ENCODE peak calls at places on chromosomes 2 and 18, in six cellular contexts. One of them, this sample, is unnamed.

GRCh38 chr18:3653859-3654441 is 204.0 kb downstream of the TGIF1 start:
- DNase-seq in fibroblast of the aortic adventitia: no peak
- DNase-seq in HL-60: no peak
- DNase-seq in GM10248: no peak
- DNase-seq in heart right ventricle: no peak
- DNase-seq in mucosa of descending colon: no peak
- DNase-seq in this sample: no peak

GRCh38 chr2:158034198-158034831 is 67.4 kb upstream of the UPP2 start:
- DNase-seq in fibroblast of the aortic adventitia: peak
- DNase-seq in HL-60: no peak
- DNase-seq in GM10248: peak
- DNase-seq in heart right ventricle: no peak
- DNase-seq in mucosa of descending colon: no peak
- DNase-seq in this sample: peak

GRCh38 chr2:64482765-64483504 is 29.0 kb downstream of the LGALSL start:
- DNase-seq in fibroblast of the aortic adventitia: no peak
- DNase-seq in HL-60: no peak
- DNase-seq in GM10248: no peak
- DNase-seq in heart right ventricle: no peak
- DNase-seq in mucosa of descending colon: no peak
- DNase-seq in this sample: peak

GRCh38 chr2:85195956-85196355 is 62.8 kb downstream of the TCF7L1 start:
- DNase-seq in fibroblast of the aortic adventitia: no peak
- DNase-seq in HL-60: no peak
- DNase-seq in GM10248: no peak
- DNase-seq in heart right ventricle: no peak
- DNase-seq in mucosa of descending colon: no peak
- DNase-seq in this sample: no peak

GRCh38 chr2:25043241-25043867 is 1.5 kb downstream of the EFR3B start:
- DNase-seq in fibroblast of the aortic adventitia: peak
- DNase-seq in HL-60: no peak
- DNase-seq in GM10248: no peak
- DNase-seq in heart right ventricle: no peak
- DNase-seq in mucosa of descending colon: no peak
- DNase-seq in this sample: peak

GRCh38 chr2:101151141-101151858 is at the start of gene TBC1D8:
- DNase-seq in fibroblast of the aortic adventitia: peak
- DNase-seq in HL-60: peak
- DNase-seq in GM10248: peak
- DNase-seq in heart right ventricle: peak
- DNase-seq in mucosa of descending colon: peak
- DNase-seq in this sample: peak

GRCh38 chr2:240433973-240434727 is 1.3 kb upstream of the GPC1 start:
- DNase-seq in fibroblast of the aortic adventitia: peak
- DNase-seq in HL-60: no peak
- DNase-seq in GM10248: no peak
- DNase-seq in heart right ventricle: peak
- DNase-seq in mucosa of descending colon: peak
- DNase-seq in this sample: peak

GRCh38 chr2:238720232-238720672 is 127.6 kb upstream of the TWIST2 start:
- DNase-seq in fibroblast of the aortic adventitia: peak
- DNase-seq in HL-60: peak
- DNase-seq in GM10248: peak
- DNase-seq in heart right ventricle: peak
- DNase-seq in mucosa of descending colon: no peak
- DNase-seq in this sample: peak

GRCh38 chr2:81263989-81264388 is 959.4 kb upstream of the LRRTM1 start:
- DNase-seq in fibroblast of the aortic adventitia: no peak
- DNase-seq in HL-60: no peak
- DNase-seq in GM10248: no peak
- DNase-seq in heart right ventricle: no peak
- DNase-seq in mucosa of descending colon: no peak
- DNase-seq in this sample: no peak

GRCh38 chr2:214077727-214078126 is 333.1 kb upstream of the VWC2L start:
- DNase-seq in fibroblast of the aortic adventitia: peak
- DNase-seq in HL-60: no peak
- DNase-seq in GM10248: no peak
- DNase-seq in heart right ventricle: no peak
- DNase-seq in mucosa of descending colon: no peak
- DNase-seq in this sample: no peak

GRCh38 chr2:203018181-203018580 is 3.5 kb downstream of the NBEAL1 start:
- DNase-seq in fibroblast of the aortic adventitia: peak
- DNase-seq in HL-60: no peak
- DNase-seq in GM10248: no peak
- DNase-seq in heart right ventricle: no peak
- DNase-seq in mucosa of descending colon: no peak
- DNase-seq in this sample: no peak

GRCh38 chr2:3051266-3051665 is 326.4 kb downstream of the EIPR1 start:
- DNase-seq in fibroblast of the aortic adventitia: no peak
- DNase-seq in HL-60: no peak
- DNase-seq in GM10248: no peak
- DNase-seq in heart right ventricle: no peak
- DNase-seq in mucosa of descending colon: no peak
- DNase-seq in this sample: no peak

GRCh38 chr2:127219716-127220090 is 396 bp downstream of the CYP27C1 start:
- DNase-seq in fibroblast of the aortic adventitia: no peak
- DNase-seq in HL-60: no peak
- DNase-seq in GM10248: no peak
- DNase-seq in heart right ventricle: no peak
- DNase-seq in mucosa of descending colon: no peak
- DNase-seq in this sample: no peak

GRCh38 chr2:124027182-124027581 is 2.1 kb downstream of the CNTNAP5 start:
- DNase-seq in fibroblast of the aortic adventitia: peak
- DNase-seq in HL-60: no peak
- DNase-seq in GM10248: peak
- DNase-seq in heart right ventricle: no peak
- DNase-seq in mucosa of descending colon: no peak
- DNase-seq in this sample: peak

GRCh38 chr2:171505374-171505773 is 16.9 kb upstream of the CYBRD1 start:
- DNase-seq in fibroblast of the aortic adventitia: peak
- DNase-seq in HL-60: no peak
- DNase-seq in GM10248: no peak
- DNase-seq in heart right ventricle: no peak
- DNase-seq in mucosa of descending colon: no peak
- DNase-seq in this sample: peak

GRCh38 chr2:144152817-144153271 is 367.1 kb downstream of the ZEB2 start:
- DNase-seq in fibroblast of the aortic adventitia: peak
- DNase-seq in HL-60: no peak
- DNase-seq in GM10248: no peak
- DNase-seq in heart right ventricle: no peak
- DNase-seq in mucosa of descending colon: no peak
- DNase-seq in this sample: peak

GRCh38 chr2:54595999-54596903 is 127.2 kb upstream of the EML6 start:
- DNase-seq in fibroblast of the aortic adventitia: peak
- DNase-seq in HL-60: no peak
- DNase-seq in GM10248: no peak
- DNase-seq in heart right ventricle: peak
- DNase-seq in mucosa of descending colon: no peak
- DNase-seq in this sample: no peak

GRCh38 chr2:48249093-48249492 is 280.9 kb upstream of the STON1 start:
- DNase-seq in fibroblast of the aortic adventitia: peak
- DNase-seq in HL-60: no peak
- DNase-seq in GM10248: no peak
- DNase-seq in heart right ventricle: no peak
- DNase-seq in mucosa of descending colon: no peak
- DNase-seq in this sample: peak

GRCh38 chr18:657998-658946 is 819 bp downstream of the TYMS start:
- DNase-seq in fibroblast of the aortic adventitia: peak
- DNase-seq in HL-60: peak
- DNase-seq in GM10248: peak
- DNase-seq in heart right ventricle: peak
- DNase-seq in mucosa of descending colon: peak
- DNase-seq in this sample: peak

GRCh38 chr2:65436825-65437221 is 4.4 kb upstream of the SPRED2 start:
- DNase-seq in fibroblast of the aortic adventitia: no peak
- DNase-seq in HL-60: no peak
- DNase-seq in GM10248: peak
- DNase-seq in heart right ventricle: no peak
- DNase-seq in mucosa of descending colon: no peak
- DNase-seq in this sample: no peak

GRCh38 chr2:138581909-138582308 is 80.3 kb downstream of the SPOPL start:
- DNase-seq in fibroblast of the aortic adventitia: no peak
- DNase-seq in HL-60: no peak
- DNase-seq in GM10248: no peak
- DNase-seq in heart right ventricle: no peak
- DNase-seq in mucosa of descending colon: no peak
- DNase-seq in this sample: no peak

DNA sequence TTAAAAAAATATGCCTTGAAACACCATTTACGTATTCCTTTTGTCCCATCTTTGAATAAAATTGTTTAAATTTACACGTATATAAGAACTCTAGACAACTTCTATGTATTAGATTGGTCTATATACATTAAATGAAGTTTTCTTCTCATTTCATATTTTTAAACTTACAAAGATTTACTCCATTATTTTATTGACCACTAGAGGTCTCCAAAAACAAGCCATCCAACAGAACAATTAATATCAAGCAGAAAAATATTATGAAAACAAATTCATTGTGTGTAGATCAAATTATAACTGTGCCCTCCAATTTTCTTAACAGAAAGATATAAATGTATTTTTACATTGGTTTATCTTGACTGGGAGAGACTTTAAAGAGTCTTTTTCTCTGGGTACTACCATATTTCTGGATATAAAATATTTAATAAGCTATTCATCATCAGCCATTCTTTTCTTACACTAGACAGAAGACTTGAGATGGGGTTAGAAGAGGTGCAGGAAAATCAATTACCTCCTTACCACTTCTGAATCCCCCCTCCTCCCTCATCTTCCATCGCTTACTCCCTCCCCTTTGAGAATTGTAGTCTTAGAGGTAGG is 66.5 kb downstream of the DPP4 start:
- DNase-seq in fibroblast of the aortic adventitia: peak
- DNase-seq in HL-60: no peak
- DNase-seq in GM10248: no peak
- DNase-seq in heart right ventricle: no peak
- DNase-seq in mucosa of descending colon: no peak
- DNase-seq in this sample: no peak
- TF ChIP-seq CTCF in fibroblast of the aortic adventitia: peak
- TF ChIP-seq CTCF in HL-60: peak
- TF ChIP-seq CTCF in GM10248: peak
- TF ChIP-seq CTCF in heart right ventricle: peak
- TF ChIP-seq CTCF in mucosa of descending colon: peak
- TF ChIP-seq CTCF in this sample: peak

DNA sequence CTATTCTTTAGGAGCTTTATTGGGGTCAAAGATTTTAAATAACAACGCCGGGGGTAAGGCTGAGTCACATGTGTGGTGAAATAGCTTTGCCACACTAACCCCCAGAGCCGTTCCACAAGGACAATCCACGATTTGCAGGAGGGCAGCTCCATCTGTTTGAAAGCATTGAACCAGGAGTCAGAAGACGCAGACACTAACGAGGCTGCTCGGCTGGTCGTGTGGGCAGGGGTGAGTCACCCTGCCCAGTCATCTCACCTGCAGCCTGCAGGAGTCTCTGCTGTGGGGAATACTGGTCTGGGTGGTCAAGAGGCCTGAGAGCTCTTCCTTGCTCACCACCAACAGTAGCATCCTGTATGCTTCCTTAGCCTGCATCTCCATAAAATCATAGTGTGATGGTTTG is 149.2 kb upstream of the NCK2 start:
- DNase-seq in fibroblast of the aortic adventitia: no peak
- DNase-seq in HL-60: no peak
- DNase-seq in GM10248: no peak
- DNase-seq in heart right ventricle: no peak
- DNase-seq in mucosa of descending colon: no peak
- DNase-seq in this sample: no peak
- TF ChIP-seq CTCF in fibroblast of the aortic adventitia: no peak
- TF ChIP-seq CTCF in HL-60: no peak
- TF ChIP-seq CTCF in GM10248: no peak
- TF ChIP-seq CTCF in heart right ventricle: no peak
- TF ChIP-seq CTCF in mucosa of descending colon: no peak
- TF ChIP-seq CTCF in this sample: no peak

GRCh38 chr2:113185643-113186315 is 12.0 kb downstream of the PSD4 start:
- DNase-seq in fibroblast of the aortic adventitia: no peak
- DNase-seq in HL-60: no peak
- DNase-seq in GM10248: no peak
- DNase-seq in heart right ventricle: peak
- DNase-seq in mucosa of descending colon: no peak
- DNase-seq in this sample: no peak

GRCh38 chr2:113186421-113186820 is 12.7 kb downstream of the PSD4 start:
- DNase-seq in fibroblast of the aortic adventitia: no peak
- DNase-seq in HL-60: no peak
- DNase-seq in GM10248: no peak
- DNase-seq in heart right ventricle: no peak
- DNase-seq in mucosa of descending colon: no peak
- DNase-seq in this sample: no peak

GRCh38 chr2:113183703-113184102 is 9.9 kb downstream of the PSD4 start:
- DNase-seq in fibroblast of the aortic adventitia: no peak
- DNase-seq in HL-60: no peak
- DNase-seq in GM10248: no peak
- DNase-seq in heart right ventricle: no peak
- DNase-seq in mucosa of descending colon: no peak
- DNase-seq in this sample: no peak

GRCh38 chr2:113183264-113183663 is 9.5 kb downstream of the PSD4 start:
- DNase-seq in fibroblast of the aortic adventitia: no peak
- DNase-seq in HL-60: no peak
- DNase-seq in GM10248: no peak
- DNase-seq in heart right ventricle: no peak
- DNase-seq in mucosa of descending colon: no peak
- DNase-seq in this sample: no peak

DNA sequence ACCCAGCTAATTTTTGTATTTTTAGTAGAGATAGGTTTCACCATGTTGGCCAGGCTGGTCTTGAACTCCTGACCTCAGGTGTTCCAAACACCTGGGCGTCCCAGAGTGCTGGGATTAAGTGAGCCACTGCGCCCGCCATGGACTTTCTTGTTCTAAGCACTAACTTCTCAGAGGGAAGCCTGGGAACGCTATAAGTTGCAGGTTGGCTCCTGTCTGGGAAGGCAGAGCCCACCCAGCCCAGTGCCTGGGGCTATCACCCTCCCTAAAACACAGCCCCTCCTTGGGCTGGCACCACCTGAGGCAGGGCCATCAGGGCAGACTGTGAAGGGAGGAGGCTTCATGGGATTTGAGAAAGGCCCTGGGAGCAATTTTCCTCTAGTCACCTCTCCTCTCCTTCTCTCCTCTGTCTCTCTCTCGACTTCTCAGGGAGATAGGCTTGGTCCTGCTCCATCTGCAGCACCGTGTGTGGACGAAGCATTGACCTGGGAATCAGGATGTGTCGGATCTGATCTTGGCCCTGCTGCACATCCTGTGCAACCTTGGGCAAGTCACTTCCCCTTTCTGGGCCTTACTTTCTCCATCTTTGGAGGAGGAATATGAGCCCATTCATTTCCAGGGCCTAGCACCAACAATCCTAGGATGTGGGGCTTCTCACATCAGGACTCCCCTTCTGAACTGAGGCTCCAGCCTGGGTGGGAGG is 10.9 kb downstream of the PSD4 start:
- DNase-seq in fibroblast of the aortic adventitia: no peak
- DNase-seq in HL-60: no peak
- DNase-seq in GM10248: no peak
- DNase-seq in heart right ventricle: no peak
- DNase-seq in mucosa of descending colon: no peak
- DNase-seq in this sample: no peak
- TF ChIP-seq CTCF in fibroblast of the aortic adventitia: no peak
- TF ChIP-seq CTCF in HL-60: no peak
- TF ChIP-seq CTCF in GM10248: no peak
- TF ChIP-seq CTCF in heart right ventricle: no peak
- TF ChIP-seq CTCF in mucosa of descending colon: no peak
- TF ChIP-seq CTCF in this sample: no peak

GRCh38 chr2:223084873-223085272 is 32.9 kb downstream of the KCNE4 start:
- DNase-seq in fibroblast of the aortic adventitia: no peak
- DNase-seq in HL-60: no peak
- DNase-seq in GM10248: no peak
- DNase-seq in heart right ventricle: no peak
- DNase-seq in mucosa of descending colon: no peak
- DNase-seq in this sample: no peak
- TF ChIP-seq CTCF in fibroblast of the aortic adventitia: no peak
- TF ChIP-seq CTCF in HL-60: no peak
- TF ChIP-seq CTCF in GM10248: no peak
- TF ChIP-seq CTCF in heart right ventricle: no peak
- TF ChIP-seq CTCF in mucosa of descending colon: no peak
- TF ChIP-seq CTCF in this sample: no peak

This sample was measured in HFFc6.